ENCODE peak calls at places on chromosome 11, in seven cellular contexts. D is HCT116, P is A549, L is AG04449, A is brain microvascular endothelial cell, S is fibroblast of lung, R is neural progenitor cell. Y is an unnamed sample.
A peak's percentile ranks its signal among the peaks of the same experiment; 100 is the strongest.

GRCh38 chr11:66637557-66638176 is 836 bp upstream of the RBM4 start:
- DNase-seq in L (no peak), A (no peak), R (peak; percentile 56), P (no peak), D (no peak), S (no peak), Y (no peak)

GRCh38 chr11:2539761-2540520 is 95.1 kb downstream of the KCNQ1 start:
- DNase-seq in R (peak; percentile 39), L (no peak), D (no peak), S (no peak), P (no peak), A (no peak), Y (peak; percentile 10)

GRCh38 chr11:125390949-125391348 is 105.1 kb downstream of the FEZ1 start:
- DNase-seq in D (no peak), S (peak; percentile 32), A (no peak), P (no peak), L (peak; percentile 26), R (peak; percentile 21), Y (no peak)

GRCh38 chr11:103863497-103863896 is 172.9 kb upstream of the DDI1 start:
- DNase-seq in R (no peak), A (peak; percentile 65), L (peak; percentile 40), P (no peak), D (no peak), S (peak; percentile 63), Y (no peak)

GRCh38 chr11:103805688-103806009 is 230.8 kb upstream of the DDI1 start:
- DNase-seq in L (no peak), R (no peak), D (no peak), A (no peak), S (no peak), P (no peak), Y (no peak)

GRCh38 chr11:129143335-129143734 is 48.8 kb downstream of the ARHGAP32 start:
- DNase-seq in D (peak; percentile 97), P (peak; percentile 52), A (peak; percentile 100), R (no peak), L (peak; percentile 95), S (peak; percentile 100), Y (no peak)

GRCh38 chr11:205221-206001 is 1.8 kb downstream of the BET1L start:
- DNase-seq in A (no peak), L (no peak), R (no peak), S (no peak), P (no peak), D (no peak), Y (no peak)

GRCh38 chr11:81005595-81005994 is 1564.8 kb upstream of the TENM4 start:
- DNase-seq in A (peak; percentile 86), P (peak; percentile 0), S (peak; percentile 96), R (no peak), D (no peak), L (peak; percentile 21), Y (no peak)

GRCh38 chr11:7514099-7514725 is 413 bp downstream of the PPFIBP2 start:
- DNase-seq in D (no peak), A (no peak), S (no peak), P (peak; percentile 22), L (no peak), R (peak; percentile 42), Y (peak; percentile 31)

DNA sequence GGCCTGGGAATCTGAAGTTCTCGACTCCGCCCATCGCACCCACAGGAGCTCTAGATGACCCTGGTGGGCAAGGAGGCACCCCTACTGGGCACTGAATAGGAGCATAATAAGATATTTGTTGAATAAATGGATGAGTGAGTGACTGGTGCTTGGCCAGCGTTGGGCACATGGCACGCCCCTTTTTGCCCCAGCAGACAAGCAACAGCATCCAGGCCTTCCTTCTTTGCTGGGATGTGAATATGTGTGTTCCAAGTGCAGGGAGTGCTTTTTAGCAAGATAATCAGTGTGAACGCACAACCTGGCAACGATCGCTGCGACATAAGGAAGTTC is 450 bp upstream of the CELF1 start:
- DNase-seq in A (no peak), P (no peak), R (no peak), S (no peak), L (no peak), D (no peak), Y (no peak)
- TF ChIP-seq CTCF in A (no peak), P (no peak), R (no peak), S (no peak), L (no peak), D (no peak), Y (peak; percentile 45)

DNA sequence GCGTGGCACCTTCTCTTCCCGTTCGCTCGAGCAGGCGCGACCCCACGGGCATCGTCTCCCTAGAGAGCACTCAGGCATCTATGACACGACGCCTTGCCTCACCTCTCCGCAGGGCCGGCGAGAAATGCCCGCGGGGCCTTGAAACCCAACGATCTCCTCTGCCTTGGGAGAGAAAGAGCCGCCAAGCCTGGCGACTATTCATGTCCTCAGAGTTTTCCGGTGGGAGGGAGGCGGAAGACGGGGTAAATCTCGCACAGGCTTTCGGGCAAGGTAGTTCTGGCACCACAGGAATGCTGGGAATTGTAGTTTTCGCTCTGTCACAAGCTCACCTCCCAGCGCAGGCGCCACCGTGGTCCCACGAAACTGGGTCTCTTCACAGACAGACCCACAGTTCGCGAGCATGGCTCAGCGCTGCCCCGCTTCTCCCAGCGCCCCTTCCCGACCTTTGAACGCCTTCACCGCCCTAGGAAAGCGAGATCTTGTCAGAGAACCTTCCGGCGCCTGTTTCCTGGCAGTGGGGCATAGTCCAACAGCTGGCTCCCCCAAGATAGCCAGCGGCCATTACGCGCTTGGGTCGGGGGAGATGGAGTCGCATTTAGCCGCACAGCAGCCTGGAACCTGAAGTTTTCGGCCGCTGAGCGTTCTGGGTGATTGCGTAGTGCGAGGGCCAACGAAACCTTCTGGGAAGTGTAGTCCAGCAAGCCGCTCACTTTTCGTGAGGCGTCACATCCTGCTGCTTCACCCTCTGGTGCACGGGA is at the start of gene CCDC90B:
- DNase-seq in R (peak; percentile 98), P (peak; percentile 97), D (peak; percentile 97), S (peak; percentile 99), A (peak; percentile 97), L (peak; percentile 84), Y (peak; percentile 90)
- TF ChIP-seq CTCF in R (peak; percentile 60), P (peak; percentile 57), D (peak; percentile 9), S (no peak), A (peak; percentile 28), L (no peak), Y (no peak)

DNA sequence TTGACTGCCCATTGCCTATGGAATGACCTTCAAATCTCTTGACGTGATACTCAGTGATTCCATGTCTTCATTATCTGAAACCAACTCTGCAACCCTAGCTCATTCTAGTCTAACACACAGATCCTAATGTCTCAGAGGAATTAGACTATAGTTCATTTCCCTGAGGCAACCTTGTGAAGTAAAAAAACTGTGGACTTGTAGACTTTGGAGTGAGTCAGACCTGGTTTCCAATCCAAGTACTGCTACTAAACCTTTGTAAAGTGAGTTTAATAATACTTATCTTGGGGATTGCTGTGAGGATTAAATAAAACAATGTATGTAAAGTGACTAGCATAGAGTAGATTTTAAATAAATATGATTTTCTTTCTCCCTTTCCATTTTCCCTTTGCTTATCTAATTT is 226.1 kb downstream of the BLID start:
- DNase-seq in D (no peak), P (no peak), L (no peak), R (no peak), S (peak; percentile 57), A (no peak), Y (no peak)
- TF ChIP-seq CTCF in D (no peak), P (no peak), L (no peak), R (no peak), S (no peak), A (no peak), Y (no peak)

DNA sequence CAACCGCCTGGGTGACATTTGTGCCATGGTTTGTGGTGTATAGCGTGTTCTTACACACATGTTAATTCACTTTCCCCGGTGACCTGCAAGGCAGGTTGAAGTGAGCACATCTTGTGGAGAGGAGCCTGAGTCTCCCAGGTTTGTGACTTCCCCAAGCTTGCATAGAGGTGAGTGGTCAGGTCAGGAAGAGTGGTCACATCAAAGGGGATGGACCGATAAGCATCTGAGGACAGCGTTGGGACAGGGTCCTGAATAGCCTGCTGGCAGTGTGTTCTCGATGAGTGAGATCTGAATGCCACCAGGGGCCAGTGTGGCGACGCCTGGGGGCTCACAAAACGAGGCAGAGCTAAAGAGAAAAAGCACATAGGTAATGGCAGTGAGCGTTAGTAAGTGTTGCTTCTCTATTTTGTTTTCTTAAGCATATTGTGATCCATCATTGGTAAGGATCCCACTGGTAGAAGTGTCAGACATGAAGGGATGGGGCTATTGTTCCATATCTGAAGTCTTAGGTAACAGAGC is 154.6 kb downstream of the GRIK4 start:
- DNase-seq in S (no peak), A (no peak), L (no peak), R (peak; percentile 55), D (no peak), P (no peak), Y (no peak)
- TF ChIP-seq CTCF in S (no peak), A (no peak), L (no peak), R (peak; percentile 49), D (peak; percentile 21), P (no peak), Y (no peak)

GRCh38 chr11:65613091-65613928 is 711 bp downstream of the MAP3K11 start:
- DNase-seq in S (no peak), P (peak; percentile 52), D (no peak), A (no peak), L (no peak), R (peak; percentile 45), Y (no peak)
- TF ChIP-seq CTCF in S (no peak), P (no peak), D (no peak), A (no peak), L (no peak), R (no peak), Y (no peak)

GRCh38 chr11:113162590-113162961 is 151.8 kb upstream of the TTC12 start:
- DNase-seq in A (no peak), L (no peak), P (no peak), R (no peak), S (no peak), D (no peak), Y (peak; percentile 48)
- TF ChIP-seq CTCF in A (peak; percentile 51), L (no peak), P (no peak), R (peak; percentile 32), S (no peak), D (peak; percentile 15), Y (peak; percentile 58)

DNA sequence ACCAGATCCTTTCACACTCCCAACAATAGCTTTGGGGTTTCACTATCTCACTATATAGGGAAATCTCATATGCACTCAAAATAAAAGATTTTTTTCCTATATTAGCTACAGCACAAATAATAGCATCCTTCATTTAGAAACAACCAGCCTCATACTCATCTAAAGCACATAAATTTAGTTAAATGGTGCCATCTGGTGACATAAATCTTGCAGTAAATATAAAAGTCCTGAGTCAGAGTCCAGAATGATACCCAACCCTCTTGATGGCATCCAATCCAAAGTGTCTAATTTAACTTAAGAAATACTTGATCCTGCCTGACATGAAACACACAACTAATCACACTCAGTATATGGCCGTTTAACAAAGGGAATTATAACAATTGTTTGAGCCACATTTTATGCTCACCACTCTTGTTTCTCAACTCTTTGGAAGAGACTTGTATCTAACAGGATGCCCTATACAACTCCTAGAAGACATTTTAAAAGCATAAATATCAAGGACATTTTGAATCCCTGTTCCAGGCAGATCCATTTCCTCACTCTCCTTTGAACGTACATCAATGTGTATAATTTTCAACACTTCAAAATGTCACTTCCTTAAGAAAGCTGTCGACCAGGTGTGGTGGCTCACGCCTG is 36.2 kb downstream of the DLG2 start:
- DNase-seq in D (peak; percentile 35), L (no peak), A (peak; percentile 2), S (peak; percentile 42), R (peak; percentile 49), P (peak; percentile 51), Y (no peak)
- TF ChIP-seq CTCF in D (no peak), L (no peak), A (peak; percentile 14), S (no peak), R (peak; percentile 57), P (peak; percentile 69), Y (no peak)